ENCODE peak calls at places on chromosome 13, in ten cellular contexts. X is PC-3, J is SK-N-SH, T is GM23338, H is GM23248, Y is PC-9, G is OCI-LY7, O is HCT116, R is Karpas-422, C is MM.1S. Q is an unnamed sample.

GRCh38 chr13:41613984-41614581 is 156.7 kb downstream of the RGCC start:
- DNase-seq in X (peak; percentile 35), J (no peak), T (no peak), H (peak; percentile 90), Y (no peak), G (no peak), O (peak; percentile 23), R (no peak), C (no peak), Q (peak; percentile 33)

GRCh38 chr13:46170687-46171086 is 11.3 kb downstream of the LCP1 start:
- DNase-seq in X (no peak), J (no peak), T (peak; percentile 44), H (no peak), Y (no peak), G (peak; percentile 47), O (no peak), R (peak; percentile 74), C (no peak), Q (no peak)

GRCh38 chr13:28401303-28402056 is 93.4 kb downstream of the FLT1 start:
- DNase-seq in X (peak; percentile 19), J (no peak), T (no peak), H (peak; percentile 90), Y (peak; percentile 36), G (no peak), O (no peak), R (no peak), C (no peak), Q (no peak)

GRCh38 chr13:83498486-83499190 is 383.6 kb downstream of the SLITRK1 start:
- DNase-seq in X (peak; percentile 80), J (no peak), T (no peak), H (peak; percentile 66), Y (peak; percentile 60), G (no peak), O (no peak), R (no peak), C (no peak), Q (no peak)

GRCh38 chr13:20303636-20304035 is 71.5 kb upstream of the GJB6 start:
- DNase-seq in X (peak; percentile 15), J (no peak), T (no peak), H (peak; percentile 39), Y (no peak), G (no peak), O (no peak), R (no peak), C (no peak), Q (no peak)

GRCh38 chr13:48112896-48113525 is 18.1 kb upstream of the MED4 start:
- DNase-seq in X (no peak), J (no peak), T (no peak), H (peak; percentile 32), Y (no peak), G (no peak), O (no peak), R (no peak), C (no peak), Q (no peak)

GRCh38 chr13:42047561-42048322 is 706 bp upstream of the DGKH start:
- DNase-seq in X (peak; percentile 66), J (peak; percentile 71), T (peak; percentile 71), H (peak; percentile 78), Y (no peak), G (peak; percentile 22), O (peak; percentile 12), R (peak; percentile 46), C (no peak), Q (peak; percentile 61)

GRCh38 chr13:43878897-43879322 is 630 bp downstream of the CCDC122 start:
- DNase-seq in X (peak; percentile 45), J (no peak), T (peak; percentile 67), H (peak; percentile 90), Y (no peak), G (peak; percentile 33), O (no peak), R (peak; percentile 48), C (peak; percentile 31), Q (peak; percentile 77)

GRCh38 chr13:31225180-31225579 is 25.4 kb downstream of the B3GLCT start:
- DNase-seq in X (no peak), J (no peak), T (no peak), H (no peak), Y (no peak), G (no peak), O (no peak), R (no peak), C (no peak), Q (peak; percentile 31)

GRCh38 chr13:19818223-19818842 is 35.6 kb upstream of the PSPC1 start:
- DNase-seq in X (peak; percentile 25), J (peak; percentile 57), T (peak; percentile 92), H (peak; percentile 13), Y (no peak), G (peak; percentile 8), O (peak; percentile 65), R (peak; percentile 52), C (no peak), Q (peak; percentile 57)

GRCh38 chr13:114225610-114226009 is 9.1 kb upstream of the CDC16 start:
- DNase-seq in X (no peak), J (peak; percentile 37), T (no peak), H (no peak), Y (no peak), G (no peak), O (no peak), R (no peak), C (no peak), Q (no peak)

GRCh38 chr13:114226088-114226487 is 8.6 kb upstream of the CDC16 start:
- DNase-seq in X (no peak), J (peak; percentile 52), T (no peak), H (no peak), Y (no peak), G (no peak), O (no peak), R (no peak), C (peak; percentile 19), Q (no peak)

GRCh38 chr13:114224201-114224600 is 10.5 kb upstream of the CDC16 start:
- DNase-seq in X (no peak), J (no peak), T (no peak), H (no peak), Y (no peak), G (no peak), O (no peak), R (no peak), C (no peak), Q (no peak)

GRCh38 chr13:114219406-114219805 is 15.3 kb upstream of the CDC16 start:
- DNase-seq in X (no peak), J (no peak), T (no peak), H (no peak), Y (no peak), G (no peak), O (no peak), R (no peak), C (no peak), Q (no peak)

DNA sequence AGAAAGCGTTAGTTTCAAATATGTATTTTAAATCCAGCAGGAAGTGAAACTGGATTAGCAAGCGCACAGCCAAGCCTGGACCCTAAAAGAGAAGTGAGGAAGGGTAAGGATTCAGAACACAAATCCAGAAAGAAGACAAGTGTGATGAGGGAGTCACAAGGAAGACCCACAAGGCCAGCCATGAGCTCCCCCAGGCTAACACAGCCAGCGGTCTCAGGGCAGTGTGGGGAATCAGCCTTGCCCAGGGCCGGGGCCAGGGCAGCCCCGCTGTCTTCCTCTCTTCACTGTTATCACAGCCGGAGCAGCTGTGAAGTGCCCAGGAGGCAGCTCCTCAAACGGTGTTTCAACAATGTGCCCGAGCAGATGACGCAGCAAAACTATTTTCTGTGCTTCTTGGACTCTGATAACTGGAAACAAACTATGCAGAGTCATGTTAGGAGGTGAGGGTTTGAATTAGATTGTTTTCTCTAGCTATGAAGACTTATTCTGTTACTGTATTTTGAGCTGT is 12.2 kb upstream of the CDC16 start:
- DNase-seq in X (no peak), J (no peak), T (no peak), H (no peak), Y (no peak), G (no peak), O (no peak), R (peak; percentile 62), C (peak; percentile 93), Q (no peak)
- H3K9me2 ChIP-seq in X (no peaks in the 10 kb centered on the region), J (no peaks in the 10 kb centered on the region), T (peaks cover 5% of the 10 kb centered on the region), H (no peaks in the 10 kb centered on the region), Y (no peaks in the 10 kb centered on the region), G (no peaks in the 10 kb centered on the region), O (no peaks in the 10 kb centered on the region), R (no peaks in the 10 kb centered on the region), C (no peaks in the 10 kb centered on the region), Q (no peaks in the 10 kb centered on the region)

GRCh38 chr13:49740870-49741269 is 49.6 kb upstream of the EBPL start:
- DNase-seq in X (no peak), J (no peak), T (no peak), H (no peak), Y (no peak), G (no peak), O (no peak), R (no peak), C (no peak), Q (no peak)
- H3K9me2 ChIP-seq in X (no peaks in the 10 kb centered on the region), J (no peaks in the 10 kb centered on the region), T (no peaks in the 10 kb centered on the region), H (no peaks in the 10 kb centered on the region), Y (no peaks in the 10 kb centered on the region), G (no peaks in the 10 kb centered on the region), O (no peaks in the 10 kb centered on the region), R (no peaks in the 10 kb centered on the region), C (no peaks in the 10 kb centered on the region), Q (no peaks in the 10 kb centered on the region)

DNA sequence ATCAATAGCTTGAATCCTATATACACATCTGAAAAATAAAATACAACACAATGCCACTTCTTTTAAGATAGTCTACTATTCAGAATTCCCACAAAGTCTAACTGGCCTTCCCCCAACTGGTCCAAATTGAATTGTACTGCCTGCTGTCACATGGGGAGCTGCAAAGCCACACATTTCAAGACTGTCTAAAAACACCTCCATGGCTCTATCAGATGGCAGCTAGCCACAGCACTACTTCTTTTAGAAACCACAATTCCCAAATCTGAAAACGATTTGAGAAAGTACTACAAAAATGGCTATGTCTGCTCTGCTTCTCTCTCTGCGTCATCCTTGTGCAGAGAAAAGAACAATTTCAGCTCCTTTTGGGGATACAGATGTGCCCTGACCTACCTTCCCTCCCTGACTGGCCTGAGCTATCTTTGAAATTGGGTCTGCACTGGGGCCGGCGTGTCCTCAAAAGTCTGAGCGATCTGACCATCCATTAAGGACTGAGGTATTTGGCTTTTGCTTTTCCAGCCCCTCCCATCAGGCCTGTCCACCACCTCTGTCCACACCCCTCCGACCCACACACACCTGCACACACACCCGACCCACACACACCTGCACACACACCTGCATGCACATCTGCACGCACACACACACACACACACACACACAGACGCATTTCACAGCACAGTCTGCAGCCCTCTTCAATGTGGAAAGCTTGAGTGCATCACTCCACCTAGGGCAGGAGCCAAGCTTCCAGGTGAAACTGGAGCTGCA is 68.6 kb upstream of the IPO5 start:
- DNase-seq in X (no peak), J (no peak), T (no peak), H (no peak), Y (no peak), G (no peak), O (no peak), R (no peak), C (no peak), Q (no peak)
- H3K9me2 ChIP-seq in X (no peaks in the 10 kb centered on the region), J (no peaks in the 10 kb centered on the region), T (peaks cover 15% of the 10 kb centered on the region), H (no peaks in the 10 kb centered on the region), Y (no peaks in the 10 kb centered on the region), G (no peaks in the 10 kb centered on the region), O (no peaks in the 10 kb centered on the region), R (no peaks in the 10 kb centered on the region), C (no peaks in the 10 kb centered on the region), Q (no peaks in the 10 kb centered on the region)

GRCh38 chr13:99986751-99987150 is 5.2 kb downstream of the ZIC2 start:
- DNase-seq in X (no peak), J (no peak), T (peak; percentile 69), H (no peak), Y (no peak), G (no peak), O (no peak), R (no peak), C (no peak), Q (no peak)
- H3K9me2 ChIP-seq in X (no peaks in the 10 kb centered on the region), J (no peaks in the 10 kb centered on the region), T (no peaks in the 10 kb centered on the region), H (no peaks in the 10 kb centered on the region), Y (no peaks in the 10 kb centered on the region), G (no peaks in the 10 kb centered on the region), O (no peaks in the 10 kb centered on the region), R (no peaks in the 10 kb centered on the region), C (no peaks in the 10 kb centered on the region), Q (no peaks in the 10 kb centered on the region)

Q was measured in hepatocyte.